ENCODE peak calls at places on chromosomes 11 and 22, in ten cellular contexts. B, V, F, D, S, C, N, G, Z and T are unnamed samples.

GRCh38 chr11:1227551-1228182 is 4.8 kb downstream of the MUC5B start:
- DNase-seq in S (peak), F (no peak), N (peak), B (no peak), D (no peak), G (peak), Z (no peak), V (no peak), C (no peak), T (no peak)

GRCh38 chr11:1112351-1113191 is 37.9 kb downstream of the MUC2 start:
- DNase-seq in V (no peak), D (no peak), Z (no peak), C (no peak), G (no peak), N (peak), S (no peak), F (no peak), B (no peak), T (no peak)

GRCh38 chr11:117143390-117143789 is 697 bp upstream of the PAFAH1B2 start:
- DNase-seq in Z (peak), B (peak), C (peak), F (peak), D (peak), V (peak), S (peak), N (peak), G (no peak), T (peak)

GRCh38 chr11:35605691-35606090 is 12.6 kb upstream of the FJX1 start:
- DNase-seq in S (no peak), G (no peak), Z (no peak), V (peak), D (no peak), C (no peak), N (peak), F (no peak), B (no peak), T (no peak)

GRCh38 chr11:69540118-69541000 is 58.9 kb downstream of the LINC01488 start:
- DNase-seq in N (peak), C (no peak), D (no peak), V (no peak), B (peak), F (no peak), S (no peak), Z (peak), G (peak), T (no peak)

GRCh38 chr22:50247748-50248147 is 2.9 kb upstream of the TUBGCP6 start:
- DNase-seq in C (no peak), V (peak), F (no peak), B (peak), S (peak), G (no peak), N (no peak), Z (no peak), D (peak), T (peak)

GRCh38 chr11:12207384-12208150 is 97.2 kb downstream of the MICAL2 start:
- DNase-seq in N (no peak), G (no peak), Z (no peak), B (peak), S (peak), V (peak), F (no peak), D (peak), C (peak), T (no peak)

GRCh38 chr11:85694385-85694980 is 8.5 kb upstream of the CCDC89 start:
- DNase-seq in B (peak), S (no peak), V (peak), F (no peak), D (peak), C (peak), Z (peak), G (no peak), N (no peak), T (peak)

GRCh38 chr11:34002420-34002819 is 49.1 kb upstream of the CAPRIN1 start:
- DNase-seq in V (no peak), N (peak), D (no peak), F (no peak), Z (no peak), G (no peak), B (peak), S (peak), C (no peak), T (peak)

GRCh38 chr11:111733009-111733408 is 33.2 kb downstream of the PPP2R1B start:
- DNase-seq in B (no peak), Z (no peak), D (no peak), S (no peak), G (peak), C (peak), N (peak), F (no peak), V (peak), T (peak)

GRCh38 chr11:86449993-86450629 is 75.4 kb downstream of the CCDC81 start:
- DNase-seq in C (no peak), Z (no peak), N (no peak), F (no peak), D (no peak), V (no peak), S (no peak), B (no peak), G (no peak), T (no peak)

GRCh38 chr11:24391165-24391564 is 105.7 kb upstream of the LUZP2 start:
- DNase-seq in D (no peak), S (no peak), N (no peak), V (peak), B (peak), Z (no peak), G (no peak), F (no peak), C (no peak), T (peak)

GRCh38 chr11:36030707-36031365 is 87.0 kb downstream of the LDLRAD3 start:
- DNase-seq in D (no peak), F (no peak), G (no peak), N (no peak), V (peak), C (no peak), S (no peak), Z (no peak), B (no peak), T (no peak)

GRCh38 chr11:824292-824880 is 3.3 kb upstream of the CRACR2B start:
- DNase-seq in Z (no peak), B (no peak), V (no peak), G (no peak), N (peak), S (peak), D (no peak), F (no peak), C (no peak), T (no peak)

GRCh38 chr11:114193730-114194674 is 102.2 kb upstream of the NNMT start:
- DNase-seq in B (no peak), S (no peak), Z (no peak), F (no peak), V (no peak), N (no peak), C (no peak), G (no peak), D (no peak), T (peak)

GRCh38 chr11:87451400-87451799 is 413.7 kb downstream of the TMEM135 start:
- DNase-seq in C (no peak), F (no peak), V (peak), G (no peak), S (no peak), B (peak), Z (no peak), N (no peak), D (no peak), T (no peak)

GRCh38 chr11:71342951-71343827 is 90.8 kb upstream of the SHANK2 start:
- DNase-seq in G (no peak), Z (peak), S (peak), V (peak), F (peak), B (peak), D (peak), N (peak), C (no peak), T (peak)

GRCh38 chr22:42310301-42310981 is 40.0 kb upstream of the TCF20 start:
- DNase-seq in S (no peak), C (no peak), B (no peak), F (no peak), D (no peak), G (no peak), N (no peak), V (no peak), Z (no peak), T (no peak)

GRCh38 chr22:42905217-42905616 is 48.1 kb upstream of the ARFGAP3 start:
- DNase-seq in V (no peak), S (no peak), D (no peak), F (no peak), B (no peak), C (no peak), G (no peak), N (peak), Z (no peak), T (no peak)

GRCh38 chr11:18723991-18724390 is 2.0 kb downstream of the IGSF22 start:
- DNase-seq in C (no peak), V (no peak), G (no peak), Z (no peak), N (peak), S (no peak), D (no peak), B (no peak), F (no peak), T (no peak)

GRCh38 chr11:62622476-62622875 is 690 bp upstream of the B3GAT3 start:
- DNase-seq in S (no peak), N (no peak), Z (no peak), C (no peak), V (no peak), F (no peak), G (no peak), D (no peak), B (no peak), T (no peak)

GRCh38 chr11:128565881-128566280 is 21.5 kb downstream of the ETS1 start:
- DNase-seq in D (no peak), S (peak), B (no peak), V (no peak), C (no peak), Z (no peak), F (no peak), N (peak), G (no peak), T (no peak)

GRCh38 chr11:30314625-30315024 is 8.3 kb upstream of the ARL14EP start:
- DNase-seq in V (peak), Z (no peak), B (peak), N (no peak), F (no peak), D (peak), S (no peak), C (no peak), G (no peak), T (peak)

GRCh38 chr11:96465537-96465936 is 75.7 kb downstream of the JRKL start:
- DNase-seq in V (no peak), G (no peak), S (no peak), C (no peak), F (no peak), D (no peak), Z (peak), B (peak), N (no peak), T (peak)

GRCh38 chr11:113083571-113083970 is 122.4 kb downstream of the NCAM1 start:
- DNase-seq in B (no peak), D (no peak), C (no peak), F (no peak), G (no peak), N (no peak), S (no peak), V (no peak), Z (no peak), T (no peak)

GRCh38 chr11:36564376-36565032 is 3.3 kb upstream of the RAG1 start:
- DNase-seq in F (peak), D (peak), Z (peak), G (no peak), V (peak), B (peak), S (peak), N (peak), C (peak), T (peak)

GRCh38 chr22:27278986-27279385 is 522.6 kb downstream of the MN1 start:
- DNase-seq in D (no peak), S (no peak), V (no peak), F (no peak), C (no peak), Z (no peak), G (no peak), B (peak), N (no peak), T (peak)

GRCh38 chr11:19674420-19674819 is 38.2 kb upstream of the NAV2 start:
- DNase-seq in G (no peak), S (no peak), C (no peak), F (peak), N (no peak), B (no peak), D (no peak), V (no peak), Z (peak), T (peak)

GRCh38 chr11:130400793-130401483 is 27.5 kb downstream of the ADAMTS8 start:
- DNase-seq in V (peak), D (no peak), C (peak), G (no peak), S (no peak), F (no peak), B (no peak), N (no peak), Z (no peak), T (peak)

GRCh38 chr22:22111267-22111751 is 128.7 kb upstream of the TOP3B start:
- DNase-seq in F (no peak), S (no peak), B (peak), C (peak), V (peak), Z (no peak), D (peak), N (no peak), G (no peak), T (peak)

GRCh38 chr11:13260196-13260962 is 17.2 kb upstream of the BMAL1 start:
- DNase-seq in C (no peak), G (no peak), B (peak), N (no peak), Z (no peak), V (no peak), D (no peak), S (no peak), F (no peak), T (peak)

GRCh38 chr11:9906043-9906791 is 242.3 kb downstream of the SWAP70 start:
- DNase-seq in B (peak), Z (no peak), D (no peak), N (no peak), V (peak), G (no peak), F (no peak), C (peak), S (no peak), T (peak)

GRCh38 chr11:20337526-20338154 is 25.9 kb upstream of the HTATIP2 start:
- DNase-seq in D (peak), S (peak), N (no peak), Z (peak), F (no peak), V (peak), G (no peak), B (peak), C (peak), T (peak)

GRCh38 chr22:26534166-26534855 is 22.0 kb upstream of the TFIP11 start:
- DNase-seq in Z (no peak), D (no peak), G (no peak), F (no peak), B (no peak), V (no peak), C (no peak), S (no peak), N (no peak), T (peak)

GRCh38 chr11:1106387-1106786 is 31.7 kb downstream of the MUC2 start:
- DNase-seq in C (no peak), S (no peak), N (no peak), D (no peak), Z (no peak), V (no peak), F (no peak), G (no peak), B (no peak), T (no peak)

GRCh38 chr11:114285599-114285998 is 10.6 kb upstream of the NNMT start:
- DNase-seq in Z (no peak), V (peak), F (no peak), D (no peak), N (no peak), G (no peak), S (no peak), C (no peak), B (peak), T (peak)

GRCh38 chr11:7511405-7511804 is 2.4 kb upstream of the PPFIBP2 start:
- DNase-seq in B (no peak), D (no peak), N (peak), F (no peak), Z (no peak), V (no peak), G (peak), C (no peak), S (peak), T (peak)

GRCh38 chr11:79236541-79236971 is 204.3 kb downstream of the TENM4 start:
- DNase-seq in C (no peak), V (peak), B (no peak), S (no peak), Z (peak), G (no peak), D (no peak), F (no peak), N (no peak), T (peak)

GRCh38 chr11:67369801-67370284 is 3.6 kb downstream of the CLCF1 start:
- DNase-seq in N (no peak), C (no peak), B (no peak), G (no peak), V (peak), D (no peak), S (no peak), F (no peak), Z (no peak), T (no peak)

GRCh38 chr11:60363542-60364525 is 14.5 kb upstream of the MS4A7 start:
- DNase-seq in D (peak), V (peak), Z (peak), C (peak), G (no peak), N (peak), S (peak), F (peak), B (peak), T (peak)
- H3K4me3 ChIP-seq in D (peak), V (no peak), Z (no peak), C (no peak), G (no peak), N (no peak), S (no peak), F (no peak), B (no peak), T (no peak)

GRCh38 chr11:120335596-120335927 is 651 bp upstream of the ARHGEF12 start:
- DNase-seq in C (no peak), D (no peak), N (peak), F (no peak), S (no peak), B (peak), V (peak), G (no peak), Z (no peak), T (peak)

GRCh38 chr11:120337133-120337895 is 1.1 kb downstream of the ARHGEF12 start:
- DNase-seq in F (peak), C (no peak), N (peak), V (no peak), S (peak), B (peak), Z (peak), G (no peak), D (peak), T (no peak)

GRCh38 chr11:120334894-120335462 is 1.2 kb upstream of the ARHGEF12 start:
- DNase-seq in B (peak), F (peak), V (peak), G (no peak), Z (peak), D (peak), N (peak), S (peak), C (peak), T (peak)

GRCh38 chr11:120336641-120337132 is 474 bp downstream of the ARHGEF12 start:
- DNase-seq in C (no peak), F (peak), D (no peak), V (peak), Z (no peak), S (peak), B (peak), G (peak), N (no peak), T (no peak)

DNA sequence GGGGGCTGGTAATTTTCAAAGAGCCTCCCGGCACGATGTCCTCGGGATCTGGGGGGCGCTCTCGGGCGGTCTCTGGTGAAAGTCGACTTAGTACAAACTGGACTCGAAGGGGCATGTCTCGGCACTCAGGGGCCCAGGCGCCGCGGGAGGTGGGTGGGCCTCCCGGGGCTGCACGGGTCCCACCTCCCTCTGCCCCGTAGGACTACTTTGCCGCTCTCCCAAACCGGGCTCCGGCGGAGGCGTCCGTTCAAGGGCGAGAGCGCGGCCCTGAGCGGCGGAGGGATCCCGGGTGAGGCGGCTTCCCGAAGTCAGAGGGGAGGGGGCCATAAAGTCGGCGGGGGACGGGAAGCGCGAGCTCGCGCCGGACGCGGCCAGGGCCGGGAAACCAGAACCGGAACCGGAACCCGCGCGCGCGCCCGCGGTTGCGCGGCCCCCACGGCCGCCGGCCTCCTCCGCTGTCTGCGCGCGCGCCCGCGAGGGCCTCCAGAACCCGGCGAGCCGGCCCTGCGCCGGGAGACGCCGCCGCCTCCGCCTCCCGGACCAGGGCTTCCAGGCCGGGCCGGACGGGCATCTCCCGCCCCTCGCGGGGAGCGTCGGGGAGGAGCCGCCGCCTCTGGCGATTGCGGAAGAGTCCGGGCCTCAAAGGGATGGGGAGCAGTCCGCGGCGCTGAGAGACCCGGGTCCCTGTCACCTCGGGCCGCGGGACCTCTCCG is at the start of gene ARHGEF12:
- DNase-seq in B (peak), G (peak), D (peak), V (peak), N (peak), Z (peak), C (peak), S (peak), F (peak), T (peak)
- TF ChIP-seq CTCF in B (peak), G (no peak), D (peak), V (peak), N (peak), Z (peak), C (peak), S (peak), F (no peak), T (peak)

GRCh38 chr11:122062763-122063162 is 53.3 kb downstream of the BLID start:
- DNase-seq in Z (no peak), V (no peak), S (no peak), F (no peak), C (no peak), G (no peak), N (no peak), D (peak), B (no peak), T (no peak)

GRCh38 chr11:122059565-122059964 is 56.5 kb downstream of the BLID start:
- DNase-seq in F (no peak), Z (no peak), V (no peak), C (no peak), B (no peak), N (no peak), G (no peak), S (no peak), D (no peak), T (no peak)
- H3K4me3 ChIP-seq in F (no peak), Z (no peak), V (no peak), C (no peak), B (no peak), N (no peak), G (no peak), S (no peak), D (no peak), T (no peak)

GRCh38 chr11:94973099-94973968 is at the start of the genes CWC15 and KDM4D:
- DNase-seq in B (peak), N (peak), V (peak), G (peak), C (peak), F (peak), Z (peak), S (peak), D (peak), T (peak)

GRCh38 chr11:94964934-94965333 is 8.4 kb downstream of the CWC15 start:
- DNase-seq in N (no peak), Z (no peak), G (no peak), D (no peak), V (no peak), B (no peak), C (no peak), S (no peak), F (no peak), T (no peak)

GRCh38 chr11:94974178-94974577 is 669 bp downstream of the KDM4D start:
- DNase-seq in S (no peak), Z (no peak), N (no peak), C (no peak), B (no peak), V (no peak), F (no peak), D (no peak), G (no peak), T (no peak)

DNA sequence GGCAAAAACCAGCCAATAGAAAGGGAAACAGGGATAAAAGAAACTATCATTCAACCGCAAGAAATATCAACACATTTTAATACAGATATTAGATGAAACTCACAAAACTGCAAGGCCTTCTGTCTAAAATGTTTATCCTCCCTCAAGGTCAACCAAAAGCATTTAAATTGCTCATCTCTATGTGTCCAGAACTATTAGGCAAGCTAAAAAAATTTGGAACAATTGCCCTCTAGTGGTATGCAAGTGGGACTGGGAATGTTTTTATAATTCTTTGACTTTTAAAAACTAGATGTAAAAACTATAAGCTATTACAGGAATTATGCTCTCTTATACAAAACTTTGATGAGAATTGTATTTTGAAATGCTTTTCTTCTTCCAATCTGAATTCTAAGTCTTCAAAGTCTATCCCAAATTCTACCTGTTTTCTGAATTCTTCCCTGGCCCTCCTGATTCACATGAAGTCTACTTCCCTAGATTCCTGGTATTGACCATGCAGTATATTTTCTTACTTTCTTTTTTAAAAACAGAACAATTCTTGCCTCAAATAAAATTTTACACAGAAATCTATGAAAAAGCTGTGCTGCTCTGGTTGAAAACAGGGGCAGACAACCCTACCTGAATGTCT is 4.9 kb downstream of the CWC15 start:
- DNase-seq in D (no peak), C (peak), N (no peak), B (peak), F (no peak), V (peak), S (no peak), G (no peak), Z (peak), T (peak)
- TF ChIP-seq CTCF in D (peak), C (peak), N (peak), B (peak), F (no peak), V (peak), S (peak), G (peak), Z (peak), T (peak)

GRCh38 chr11:133865466-133865865 is 20.2 kb upstream of the SPATA19 start:
- DNase-seq in G (no peak), V (no peak), S (no peak), N (no peak), C (no peak), Z (no peak), F (no peak), B (no peak), D (no peak), T (no peak)
- H3K4me3 ChIP-seq in G (no peak), V (no peak), S (no peak), N (no peak), C (no peak), Z (no peak), F (no peak), B (no peak), D (no peak), T (no peak)